ENCODE peak calls at places on chromosomes 3 and 15, in eight cellular contexts. H is stimulated activated CD4-positive, alpha-beta T cell treated with anti-CD3 and anti-CD28 coated beads, Interleukin-1b, Interleukin-23, amount 100 ng/mL, for 4 hours; T is ovary; S is CD8-positive, alpha-beta T cell; L is NCI-H82; I is endothelial cell; Q is skeletal muscle cell; R is ACHN. W is an unnamed sample.

GRCh38 chr15:56760186-56760585 is 26.9 kb upstream of the ZNF280D start:
- DNase-seq in H (no peak), T (no peak), S (no peak), L (peak), I (no peak), Q (no peak), R (no peak), W (no peak)

GRCh38 chr3:99562138-99562537 is 76.3 kb upstream of the COL8A1 start:
- DNase-seq in H (no peak), T (no peak), S (no peak), L (no peak), I (peak), Q (no peak), R (peak), W (no peak)

GRCh38 chr15:73959801-73960200 is 32.3 kb downstream of the STOML1 start:
- DNase-seq in H (no peak), T (no peak), S (no peak), L (no peak), I (no peak), Q (no peak), R (no peak), W (no peak)

GRCh38 chr3:134677196-134677986 is 26.6 kb upstream of the KY start:
- DNase-seq in H (no peak), T (no peak), S (no peak), L (peak), I (peak), Q (no peak), R (peak), W (no peak)

GRCh38 chr3:189239616-189240015 is 67.8 kb downstream of the TPRG1 start:
- DNase-seq in H (no peak), T (no peak), S (no peak), L (no peak), I (no peak), Q (peak), R (no peak), W (no peak)

GRCh38 chr3:98769436-98769835 is 6.3 kb downstream of the ST3GAL6 start:
- DNase-seq in H (no peak), T (no peak), S (no peak), L (no peak), I (no peak), Q (no peak), R (no peak), W (no peak)

GRCh38 chr3:169546368-169546767 is 117.1 kb downstream of the MECOM start:
- DNase-seq in H (no peak), T (no peak), S (no peak), L (no peak), I (no peak), Q (no peak), R (no peak), W (no peak)

GRCh38 chr3:124492824-124493223 is 237.4 kb upstream of the UMPS start:
- DNase-seq in H (no peak), T (no peak), S (no peak), L (peak), I (peak), Q (no peak), R (peak), W (no peak)

GRCh38 chr3:23550402-23550801 is 255.4 kb upstream of the UBE2E1 start:
- DNase-seq in H (no peak), T (no peak), S (no peak), L (no peak), I (no peak), Q (no peak), R (no peak), W (no peak)

GRCh38 chr15:69451951-69452701 is 492 bp upstream of the RPLP1 start:
- DNase-seq in H (no peak), T (no peak), S (no peak), L (peak), I (no peak), Q (no peak), R (peak), W (peak)

GRCh38 chr3:123068227-123069020 is 1.6 kb downstream of the PDIA5 start:
- DNase-seq in H (no peak), T (no peak), S (no peak), L (peak), I (no peak), Q (no peak), R (no peak), W (no peak)

GRCh38 chr3:102979682-102980378 is 545.0 kb downstream of the ZPLD1 start:
- DNase-seq in H (no peak), T (peak), S (no peak), L (no peak), I (no peak), Q (peak), R (peak), W (no peak)

GRCh38 chr3:183698760-183699159 is 1.2 kb downstream of the YEATS2 start:
- DNase-seq in H (no peak), T (no peak), S (no peak), L (peak), I (peak), Q (no peak), R (peak), W (no peak)

GRCh38 chr3:30631237-30631961 is 25.0 kb downstream of the TGFBR2 start:
- DNase-seq in H (no peak), T (no peak), S (no peak), L (no peak), I (no peak), Q (no peak), R (no peak), W (peak)

GRCh38 chr15:62706361-62706760 is 336.2 kb upstream of the TPM1 start:
- DNase-seq in H (no peak), T (no peak), S (no peak), L (no peak), I (no peak), Q (no peak), R (peak), W (no peak)

GRCh38 chr3:151109401-151109800 is 23.9 kb downstream of the MED12L start:
- DNase-seq in H (no peak), T (no peak), S (no peak), L (no peak), I (no peak), Q (no peak), R (no peak), W (no peak)

GRCh38 chr3:129888739-129889138 is 4.8 kb downstream of the TMCC1 start:
- DNase-seq in H (no peak), T (peak), S (no peak), L (no peak), I (no peak), Q (peak), R (peak), W (no peak)

GRCh38 chr15:70299931-70300858 is 202.5 kb upstream of the TLE3 start:
- DNase-seq in H (peak), T (no peak), S (peak), L (no peak), I (no peak), Q (no peak), R (no peak), W (peak)

GRCh38 chr15:87591042-87591441 is 665.5 kb downstream of the NTRK3 start:
- DNase-seq in H (no peak), T (no peak), S (no peak), L (no peak), I (no peak), Q (no peak), R (no peak), W (no peak)

GRCh38 chr15:67110958-67111864 is 45.8 kb downstream of the SMAD3 start:
- DNase-seq in H (no peak), T (no peak), S (no peak), L (no peak), I (no peak), Q (no peak), R (no peak), W (no peak)

GRCh38 chr3:126488886-126489569 is 13.3 kb upstream of the ZXDC start:
- DNase-seq in H (no peak), T (no peak), S (no peak), L (no peak), I (no peak), Q (no peak), R (no peak), W (no peak)

GRCh38 chr3:167989999-167990398 is 105.7 kb downstream of the GOLIM4 start:
- DNase-seq in H (no peak), T (no peak), S (no peak), L (no peak), I (no peak), Q (no peak), R (no peak), W (no peak)

GRCh38 chr3:141797167-141797773 is 34.1 kb downstream of the GRK7 start:
- DNase-seq in H (peak), T (peak), S (peak), L (no peak), I (peak), Q (peak), R (no peak), W (peak)

GRCh38 chr3:157499342-157499963 is 3.8 kb downstream of the VEPH1 start:
- DNase-seq in H (no peak), T (no peak), S (no peak), L (no peak), I (peak), Q (no peak), R (peak), W (no peak)

GRCh38 chr15:48559270-48559669 is 86.2 kb downstream of the FBN1 start:
- DNase-seq in H (no peak), T (peak), S (no peak), L (no peak), I (no peak), Q (peak), R (no peak), W (no peak)

GRCh38 chr3:188211476-188211875 is 57.5 kb downstream of the LPP start:
- DNase-seq in H (no peak), T (no peak), S (no peak), L (no peak), I (no peak), Q (no peak), R (no peak), W (no peak)

GRCh38 chr15:79978694-79979519 is 7.9 kb upstream of the BCL2A1 start:
- DNase-seq in H (no peak), T (no peak), S (no peak), L (no peak), I (no peak), Q (peak), R (no peak), W (no peak)

GRCh38 chr3:123892195-123892594 is 8.1 kb upstream of the MYLK start:
- DNase-seq in H (no peak), T (no peak), S (no peak), L (no peak), I (no peak), Q (no peak), R (no peak), W (no peak)

GRCh38 chr3:82567029-82567600 is 805.7 kb upstream of the GBE1 start:
- DNase-seq in H (no peak), T (no peak), S (no peak), L (no peak), I (no peak), Q (no peak), R (no peak), W (no peak)

GRCh38 chr3:123285066-123285465 is 83.3 kb downstream of the SEC22A start:
- DNase-seq in H (no peak), T (no peak), S (no peak), L (no peak), I (no peak), Q (no peak), R (no peak), W (no peak)

GRCh38 chr3:182092662-182093262 is 381.0 kb downstream of the SOX2 start:
- DNase-seq in H (no peak), T (no peak), S (no peak), L (no peak), I (peak), Q (no peak), R (peak), W (no peak)

W was measured in stimulated activated naive CD4-positive, alpha-beta T cell.